ENCODE peak calls at places on chromosome 3, in ten cellular contexts. Z, M, O, I, C, Q, G, R, U and L are unnamed samples.
A peak's percentile ranks its signal among the peaks of the same experiment; 100 is the strongest.

GRCh38 chr3:116837474-116837873 is 127.9 kb downstream of the TUSC7 start:
- DNase-seq in C (no peak), Q (no peak), G (no peak), U (no peak), O (no peak), I (no peak), R (no peak), M (no peak), Z (no peak), L (no peak)

GRCh38 chr3:177281292-177281942 is 84.1 kb upstream of the TBL1XR1 start:
- DNase-seq in I (no peak), R (no peak), O (no peak), C (no peak), Z (no peak), G (no peak), U (no peak), M (peak; percentile 52), Q (no peak), L (no peak)

GRCh38 chr3:111438283-111438682 is 103.7 kb upstream of the CD96 start:
- DNase-seq in Z (no peak), I (no peak), M (no peak), U (no peak), C (no peak), Q (no peak), G (no peak), R (no peak), O (no peak), L (no peak)

GRCh38 chr3:194782767-194783404 is 97.2 kb downstream of the FAM43A start:
- DNase-seq in O (no peak), C (peak; percentile 31), G (peak; percentile 76), U (no peak), Z (no peak), R (no peak), Q (no peak), M (peak; percentile 15), I (peak; percentile 25), L (no peak)

GRCh38 chr3:129686941-129687340 is 80.5 kb upstream of the PLXND1 start:
- DNase-seq in R (no peak), I (no peak), U (peak; percentile 41), Z (peak; percentile 29), C (no peak), O (no peak), G (no peak), M (peak; percentile 68), Q (no peak), L (peak; percentile 47)

GRCh38 chr3:188197388-188197847 is 43.5 kb downstream of the LPP start:
- DNase-seq in R (no peak), I (peak; percentile 87), U (peak; percentile 87), G (peak; percentile 22), C (no peak), Q (no peak), M (peak; percentile 26), O (peak; percentile 12), Z (peak; percentile 96), L (no peak)

GRCh38 chr3:101940521-101940992 is 91.2 kb downstream of the NFKBIZ start:
- DNase-seq in Q (peak; percentile 78), U (peak; percentile 98), Z (peak; percentile 98), O (no peak), M (peak; percentile 5), G (peak; percentile 98), C (peak; percentile 71), R (no peak), I (peak; percentile 97), L (no peak)

GRCh38 chr3:125165189-125165947 is 47.2 kb downstream of the SLC12A8 start:
- DNase-seq in O (peak; percentile 43), Z (peak; percentile 58), I (peak; percentile 46), C (no peak), R (no peak), G (peak; percentile 46), U (peak; percentile 9), Q (no peak), M (no peak), L (no peak)